ENCODE peak calls at places on chromosomes 6 and 20, in four cellular contexts. D is neuronal stem cell, C is T follicular helper cell, S is H9. N is an unnamed sample.

GRCh38 chr20:58889334-58890072 is 37.0 kb downstream of the GNAS start:
- DNase-seq in D (no peak), C (no peak), S (no peak), N (no peak)

GRCh38 chr6:28589234-28589951 is 63.7 kb downstream of the GPX5 start:
- DNase-seq in D (peak), C (no peak), S (peak), N (peak)

GRCh38 chr6:88183503-88183902 is 17.4 kb upstream of the CNR1 start:
- DNase-seq in C (no peak), D (no peak), S (no peak), N (no peak)

GRCh38 chr6:139433647-139434419 is 59.4 kb upstream of the CITED2 start:
- DNase-seq in D (no peak), C (no peak), S (no peak), N (no peak)

GRCh38 chr6:42394881-42395620 is 56.7 kb downstream of the TRERF1 start:
- DNase-seq in C (no peak), D (no peak), S (no peak), N (no peak)

GRCh38 chr6:111379831-111380230 is 103.2 kb downstream of the REV3L start:
- DNase-seq in D (no peak), C (no peak), S (no peak), N (no peak)

GRCh38 chr6:158160932-158161539 is 7.0 kb downstream of the SERAC1 start:
- DNase-seq in C (no peak), D (no peak), S (no peak), N (no peak)

GRCh38 chr6:3813150-3813780 is 35.9 kb upstream of the FAM50B start:
- DNase-seq in S (no peak), D (no peak), C (no peak), N (peak)

GRCh38 chr6:3797231-3798200 is 46.0 kb upstream of the PXDC1 start:
- DNase-seq in D (no peak), S (no peak), C (no peak), N (no peak)

GRCh38 chr6:44127186-44128019 is at the start of the genes MRPL14 and TMEM63B:
- DNase-seq in S (peak), D (peak), C (peak), N (peak)

GRCh38 chr6:34120953-34121675 is 24.8 kb downstream of the GRM4 start:
- DNase-seq in D (no peak), C (no peak), S (no peak), N (no peak)